ENCODE peak calls at places on chromosomes 7 and 10, in five cellular contexts. W, B, K, S and Q are unnamed samples.

GRCh38 chr7:149071641-149072437 is 18.7 kb downstream of the ZNF786 start:
- DNase-seq in S (peak), W (peak), B (no peak), K (no peak), Q (no peak)

GRCh38 chr7:45196374-45196773 is 38.8 kb downstream of the RAMP3 start:
- DNase-seq in S (no peak), K (no peak), W (no peak), B (no peak), Q (no peak)

GRCh38 chr7:127532736-127533135 is 52.7 kb downstream of the GCC1 start:
- DNase-seq in B (peak), W (no peak), S (no peak), K (no peak), Q (no peak)

GRCh38 chr7:5429857-5430611 is 6.4 kb upstream of the TNRC18 start:
- DNase-seq in W (peak), K (no peak), B (no peak), S (peak), Q (no peak)

GRCh38 chr10:104349623-104350142 is 4.0 kb upstream of the CFAP58 start:
- DNase-seq in B (no peak), W (no peak), K (no peak), S (no peak), Q (no peak)

GRCh38 chr7:108875139-108875538 is 305.5 kb downstream of the DNAJB9 start:
- DNase-seq in W (no peak), S (no peak), B (no peak), K (peak), Q (no peak)

GRCh38 chr10:62012318-62012717 is 110.8 kb downstream of the ARID5B start:
- DNase-seq in S (no peak), B (no peak), K (no peak), W (no peak), Q (no peak)

GRCh38 chr7:156031679-156032478 is 219.6 kb upstream of the SHH start:
- DNase-seq in W (no peak), K (no peak), B (no peak), S (no peak), Q (no peak)

GRCh38 chr10:79454259-79454658 is 8.8 kb upstream of the ZCCHC24 start:
- DNase-seq in W (no peak), S (no peak), K (no peak), B (no peak), Q (no peak)

GRCh38 chr7:80277434-80278427 is 143.1 kb downstream of the GNAI1 start:
- DNase-seq in B (peak), K (peak), S (no peak), W (no peak), Q (no peak)

GRCh38 chr10:117948493-117948892 is 98.2 kb downstream of the RAB11FIP2 start:
- DNase-seq in S (no peak), B (no peak), W (no peak), K (no peak), Q (no peak)

GRCh38 chr10:9786101-9786500 is 1231.6 kb upstream of the CELF2 start:
- DNase-seq in W (no peak), K (no peak), B (no peak), S (no peak), Q (no peak)

GRCh38 chr10:672139-672538 is 17.3 kb downstream of the DIP2C start:
- DNase-seq in W (no peak), S (no peak), K (no peak), B (no peak), Q (no peak)

GRCh38 chr7:7102906-7103305 is 79.4 kb upstream of the C1GALT1 start:
- DNase-seq in K (no peak), W (peak), S (no peak), B (no peak), Q (no peak)

GRCh38 chr7:159209429-159209828 is 64.8 kb upstream of the VIPR2 start:
- DNase-seq in K (no peak), B (no peak), S (no peak), W (no peak), Q (no peak)

GRCh38 chr10:127196227-127196954 is at the start of gene INSYN2A:
- DNase-seq in K (no peak), B (no peak), W (no peak), S (peak), Q (peak)

GRCh38 chr10:13092446-13093102 is 7.4 kb upstream of the OPTN start:
- DNase-seq in B (no peak), W (no peak), K (no peak), S (no peak), Q (no peak)

GRCh38 chr7:8443871-8444756 is 10.7 kb downstream of the NXPH1 start:
- DNase-seq in B (no peak), S (no peak), K (no peak), W (no peak), Q (no peak)

GRCh38 chr10:126459032-126459831 is 71.0 kb upstream of the ADAM12 start:
- DNase-seq in B (no peak), K (no peak), S (no peak), W (no peak), Q (no peak)

GRCh38 chr7:42946616-42946928 is 14.4 kb downstream of the MRPL32 start:
- DNase-seq in W (no peak), K (no peak), B (no peak), S (no peak), Q (no peak)

GRCh38 chr10:112375721-112376577 is 2.0 kb downstream of the ACSL5 start:
- DNase-seq in S (peak), W (peak), K (no peak), B (no peak), Q (no peak)

GRCh38 chr7:70392870-70393269 is 739.1 kb upstream of the GALNT17 start:
- DNase-seq in S (no peak), W (no peak), B (no peak), K (no peak), Q (no peak)

GRCh38 chr7:98211221-98211675 is at the start of gene BHLHA15:
- DNase-seq in S (no peak), B (no peak), W (peak), K (no peak), Q (no peak)

GRCh38 chr10:5585517-5586222 is 60.9 kb downstream of the CALML3 start:
- DNase-seq in S (no peak), B (no peak), K (no peak), W (no peak), Q (no peak)

GRCh38 chr7:131197920-131198610 is 129.6 kb upstream of the MKLN1 start:
- DNase-seq in K (no peak), W (no peak), S (no peak), B (no peak), Q (no peak)

GRCh38 chr10:86017841-86018734 is 348.5 kb downstream of the GRID1 start:
- DNase-seq in S (peak), K (no peak), B (no peak), W (no peak), Q (no peak)